ENCODE peak calls at places on chromosome 22, in six cellular contexts. R is heart left ventricle; V is A172; U is Caco-2; K is AG10803; X is activated naive CD8-positive, alpha-beta T cell treated with anti-CD3 and anti-CD28 coated beads, Interleukin-2, amount 50 U/mL, for 24 hours. C is an unnamed sample.

GRCh38 chr22:18031670-18032454 is 7.5 kb upstream of the MICAL3 start:
- DNase-seq in R (peak; percentile 68), V (peak; percentile 92), U (no peak), K (peak; percentile 96), X (no peak), C (no peak)

GRCh38 chr22:30212363-30212995 is 34.1 kb downstream of the LIF start:
- DNase-seq in R (peak; percentile 76), V (peak; percentile 96), U (peak; percentile 89), K (peak; percentile 92), X (no peak), C (no peak)

GRCh38 chr22:43000441-43001175 is 14.3 kb downstream of the PACSIN2 start:
- DNase-seq in R (no peak), V (no peak), U (no peak), K (peak; percentile 49), X (peak; percentile 43), C (peak; percentile 47)

GRCh38 chr22:40021401-40022000 is 26.7 kb downstream of the FAM83F start:
- DNase-seq in R (no peak), V (no peak), U (no peak), K (no peak), X (no peak), C (no peak)

GRCh38 chr22:47914481-47915097 is 1152.1 kb downstream of the TBC1D22A start:
- DNase-seq in R (no peak), V (peak; percentile 46), U (no peak), K (no peak), X (no peak), C (no peak)

GRCh38 chr22:39528080-39528661 is 4.4 kb downstream of the RPS19BP1 start:
- DNase-seq in R (peak; percentile 28), V (no peak), U (no peak), K (no peak), X (no peak), C (no peak)

GRCh38 chr22:47593291-47593690 is 830.8 kb downstream of the TBC1D22A start:
- DNase-seq in R (no peak), V (no peak), U (no peak), K (no peak), X (no peak), C (no peak)

GRCh38 chr22:26615149-26615548 is 2.7 kb downstream of the CRYBB1 start:
- DNase-seq in R (no peak), V (no peak), U (no peak), K (no peak), X (no peak), C (no peak)

GRCh38 chr22:41157083-41157482 is 48.0 kb upstream of the L3MBTL2 start:
- DNase-seq in R (no peak), V (no peak), U (no peak), K (no peak), X (no peak), C (no peak)

GRCh38 chr22:37284807-37285355 is 2.6 kb downstream of the CYTH4 start:
- DNase-seq in R (peak; percentile 62), V (no peak), U (no peak), K (no peak), X (peak; percentile 42), C (no peak)

GRCh38 chr22:19597399-19597735 is 73.2 kb upstream of the CLDN5 start:
- DNase-seq in R (no peak), V (no peak), U (no peak), K (no peak), X (no peak), C (no peak)

GRCh38 chr22:40553014-40553579 is 83.4 kb downstream of the MRTFA start:
- DNase-seq in R (no peak), V (no peak), U (no peak), K (no peak), X (no peak), C (no peak)

GRCh38 chr22:43203471-43203981 is 16.6 kb upstream of the TTLL12 start:
- DNase-seq in R (no peak), V (no peak), U (no peak), K (no peak), X (no peak), C (no peak)

GRCh38 chr22:38696606-38697005 is 4.1 kb downstream of the JOSD1 start:
- DNase-seq in R (no peak), V (peak; percentile 81), U (no peak), K (peak; percentile 75), X (peak; percentile 38), C (peak; percentile 60)

GRCh38 chr22:39214383-39215069 is 30.3 kb downstream of the PDGFB start:
- DNase-seq in R (no peak), V (peak; percentile 64), U (peak; percentile 80), K (no peak), X (no peak), C (no peak)

GRCh38 chr22:45554861-45555260 is 52.2 kb downstream of the FBLN1 start:
- DNase-seq in R (no peak), V (no peak), U (no peak), K (no peak), X (no peak), C (no peak)

GRCh38 chr22:42169055-42169469 is 38.5 kb upstream of the CYP2D6 start:
- DNase-seq in R (peak; percentile 44), V (peak; percentile 35), U (peak; percentile 77), K (peak; percentile 71), X (peak; percentile 74), C (peak; percentile 78)

GRCh38 chr22:25067851-25068421 is 115.4 kb downstream of the KIAA1671 start:
- DNase-seq in R (no peak), V (no peak), U (no peak), K (no peak), X (peak; percentile 63), C (peak; percentile 80)

GRCh38 chr22:45565973-45566372 is 63.3 kb downstream of the FBLN1 start:
- DNase-seq in R (no peak), V (no peak), U (no peak), K (no peak), X (no peak), C (no peak)

GRCh38 chr22:21074092-21074715 is 28.5 kb downstream of the LRRC74B start:
- DNase-seq in R (no peak), V (peak; percentile 82), U (no peak), K (peak; percentile 81), X (no peak), C (no peak)

GRCh38 chr22:50700387-50701075 is 27.9 kb downstream of the SHANK3 start:
- DNase-seq in R (peak; percentile 26), V (no peak), U (no peak), K (no peak), X (no peak), C (no peak)

GRCh38 chr22:19359554-19360299 is 68.2 kb upstream of the CLTCL1 start:
- DNase-seq in R (no peak), V (no peak), U (no peak), K (no peak), X (no peak), C (no peak)

GRCh38 chr22:45608763-45609180 is 62.9 kb upstream of the ATXN10 start:
- DNase-seq in R (peak; percentile 5), V (peak; percentile 96), U (no peak), K (peak; percentile 85), X (peak; percentile 17), C (peak; percentile 21)

GRCh38 chr22:48710410-48710809 is 1117.3 kb downstream of the BRD1 start:
- DNase-seq in R (no peak), V (no peak), U (peak; percentile 16), K (no peak), X (no peak), C (no peak)

GRCh38 chr22:40631925-40632324 is 4.6 kb downstream of the MRTFA start:
- DNase-seq in R (no peak), V (no peak), U (no peak), K (no peak), X (no peak), C (no peak)

GRCh38 chr22:46992121-46992731 is 229.8 kb downstream of the TBC1D22A start:
- DNase-seq in R (no peak), V (no peak), U (no peak), K (no peak), X (no peak), C (no peak)

GRCh38 chr22:25919452-25919851 is 177.5 kb downstream of the MYO18B start:
- DNase-seq in R (no peak), V (no peak), U (no peak), K (no peak), X (no peak), C (no peak)

GRCh38 chr22:31143038-31143437 is 2.7 kb upstream of the PLA2G3 start:
- DNase-seq in R (no peak), V (no peak), U (no peak), K (no peak), X (no peak), C (no peak)

C was measured in stimulated activated naive CD8-positive, alpha-beta T cell treated with anti-CD3 and anti-CD28 coated beads, Interleukin-15, amount 100 ng/mL, for 72 hours.